ENCODE peak calls at places on chromosomes 6 and 20, in five cellular contexts. U, A, W, P and R are unnamed samples. For H3K9me3, the result is how much of the 10 kb centered on the place peaks cover.

GRCh38 chr6:157090736-157091135 is 232.6 kb downstream of the TMEM242 start:
- DNase-seq in U (no peak), A (no peak), W (no peak), P (no peak), R (no peak)

GRCh38 chr6:133115960-133116359 is 125.2 kb upstream of the EYA4 start:
- DNase-seq in U (no peak), A (no peak), W (no peak), P (no peak), R (no peak)

GRCh38 chr20:12925214-12925755 is 83.5 kb upstream of the SPTLC3 start:
- DNase-seq in U (no peak), A (peak), W (peak), P (no peak), R (no peak)

GRCh38 chr6:2792330-2792729 is 27.1 kb downstream of the WRNIP1 start:
- DNase-seq in U (no peak), A (no peak), W (no peak), P (no peak), R (no peak)

GRCh38 chr6:108169801-108170606 is 4.2 kb downstream of the NR2E1 start:
- DNase-seq in U (no peak), A (no peak), W (no peak), P (no peak), R (no peak)

GRCh38 chr6:85464722-85465150 is 14.9 kb downstream of the NT5E start:
- DNase-seq in U (no peak), A (no peak), W (no peak), P (no peak), R (peak)

GRCh38 chr20:60138263-60139127 is 180.3 kb downstream of the CDH26 start:
- DNase-seq in U (peak), A (peak), W (no peak), P (peak), R (peak)

GRCh38 chr6:31736026-31736767 is at the start of gene CLIC1:
- DNase-seq in U (peak), A (peak), W (peak), P (peak), R (peak)

GRCh38 chr20:32532246-32532645 is 52.9 kb downstream of the NOL4L start:
- DNase-seq in U (no peak), A (no peak), W (no peak), P (peak), R (no peak)

GRCh38 chr6:26129656-26130055 is 42.4 kb downstream of the HFE start:
- DNase-seq in U (no peak), A (no peak), W (no peak), P (no peak), R (no peak)

GRCh38 chr6:2632368-2632767 is 118.4 kb downstream of the MYLK4 start:
- DNase-seq in U (peak), A (no peak), W (no peak), P (no peak), R (peak)

GRCh38 chr6:115932481-115932880 is 128.2 kb downstream of the FRK start:
- DNase-seq in U (no peak), A (no peak), W (no peak), P (no peak), R (no peak)

GRCh38 chr6:159700970-159701369 is 7.9 kb upstream of the SOD2 start:
- DNase-seq in U (no peak), A (no peak), W (no peak), P (no peak), R (no peak)

GRCh38 chr6:64046746-64047208 is 411.2 kb downstream of the PHF3 start:
- DNase-seq in U (no peak), A (no peak), W (no peak), P (no peak), R (no peak)

GRCh38 chr20:56760610-56761009 is 131.5 kb downstream of the TFAP2C start:
- DNase-seq in U (no peak), A (no peak), W (no peak), P (no peak), R (no peak)

GRCh38 chr6:119163006-119163405 is 84.5 kb upstream of the FAM184A start:
- DNase-seq in U (no peak), A (no peak), W (no peak), P (no peak), R (no peak)

GRCh38 chr6:168247456-168248147 is 72.0 kb downstream of the DACT2 start:
- DNase-seq in U (no peak), A (no peak), W (no peak), P (no peak), R (no peak)

GRCh38 chr6:132234356-132234755 is 166.9 kb downstream of the MOXD1 start:
- DNase-seq in U (no peak), A (no peak), W (no peak), P (no peak), R (no peak)

GRCh38 chr6:25447570-25447929 is 168.4 kb downstream of the CARMIL1 start:
- DNase-seq in U (no peak), A (no peak), W (no peak), P (no peak), R (no peak)

GRCh38 chr20:49979030-49979832 is 3.5 kb upstream of the SNAI1 start:
- DNase-seq in U (no peak), A (peak), W (peak), P (peak), R (peak)

GRCh38 chr6:128696651-128697391 is 176.4 kb upstream of the PTPRK start:
- DNase-seq in U (no peak), A (no peak), W (no peak), P (no peak), R (no peak)

GRCh38 chr6:120569689-120570088 is 764.6 kb downstream of the TBC1D32 start:
- DNase-seq in U (no peak), A (no peak), W (no peak), P (no peak), R (no peak)

GRCh38 chr6:72621243-72622093 is at the start of gene KCNQ5:
- DNase-seq in U (no peak), A (no peak), W (peak), P (peak), R (peak)

GRCh38 chr6:90098025-90098474 is 198.6 kb downstream of the BACH2 start:
- DNase-seq in U (peak), A (peak), W (no peak), P (no peak), R (peak)

GRCh38 chr6:55918639-55919038 is 43.2 kb upstream of the BMP5 start:
- DNase-seq in U (no peak), A (no peak), W (no peak), P (no peak), R (no peak)

GRCh38 chr6:28907394-28907793 is 16.4 kb downstream of the TRIM27 start:
- DNase-seq in U (no peak), A (no peak), W (no peak), P (no peak), R (no peak)

GRCh38 chr6:53627391-53628218 is 38.0 kb downstream of the KLHL31 start:
- DNase-seq in U (no peak), A (no peak), W (no peak), P (no peak), R (no peak)

GRCh38 chr6:148064406-148065134 is 278.1 kb upstream of the SASH1 start:
- DNase-seq in U (no peak), A (no peak), W (peak), P (peak), R (no peak)

GRCh38 chr6:165488624-165489295 is 174.3 kb downstream of the PDE10A start:
- DNase-seq in U (no peak), A (no peak), W (no peak), P (peak), R (no peak)

GRCh38 chr6:165910184-165910583 is 247.1 kb upstream of the PDE10A start:
- DNase-seq in U (no peak), A (no peak), W (no peak), P (no peak), R (no peak)

GRCh38 chr20:36732456-36732855 is 13.4 kb downstream of the NDRG3 start:
- DNase-seq in U (no peak), A (no peak), W (peak), P (no peak), R (no peak)

GRCh38 chr6:157186785-157187181 is 136.5 kb downstream of the TMEM242 start:
- DNase-seq in U (no peak), A (no peak), W (no peak), P (no peak), R (no peak)

GRCh38 chr6:20877008-20877937 is 343.0 kb downstream of the CDKAL1 start:
- DNase-seq in U (no peak), A (peak), W (no peak), P (no peak), R (peak)

GRCh38 chr6:110282412-110282811 is 75.7 kb downstream of the METTL24 start:
- DNase-seq in U (no peak), A (no peak), W (no peak), P (no peak), R (no peak)

GRCh38 chr6:18214003-18214402 is 50.3 kb downstream of the DEK start:
- DNase-seq in U (no peak), A (no peak), W (peak), P (no peak), R (no peak)

GRCh38 chr6:2625581-2625980 is 125.1 kb downstream of the MYLK4 start:
- DNase-seq in U (no peak), A (no peak), W (no peak), P (no peak), R (no peak)

GRCh38 chr20:56111951-56112730 is 106.8 kb upstream of the CBLN4 start:
- DNase-seq in U (no peak), A (no peak), W (no peak), P (no peak), R (no peak)

GRCh38 chr6:136889271-136890193 is 32.6 kb upstream of the SLC35D3 start:
- DNase-seq in U (no peak), A (no peak), W (no peak), P (no peak), R (no peak)
- H3K27ac ChIP-seq in U (no peak), A (no peak), W (no peak), P (no peak), R (no peak)

GRCh38 chr6:36202101-36202500 is 5.6 kb downstream of the BRPF3 start:
- DNase-seq in U (no peak), A (no peak), W (no peak), P (no peak), R (no peak)
- H3K9me3 ChIP-seq in U (under half), A (under half), W (under half), P (under half), R (under half)

GRCh38 chr6:23650676-23651075 is 475.3 kb upstream of the NRSN1 start:
- DNase-seq in U (no peak), A (no peak), W (no peak), P (no peak), R (no peak)
- H3K27ac ChIP-seq in U (no peak), A (no peak), W (no peak), P (no peak), R (no peak)

DNA sequence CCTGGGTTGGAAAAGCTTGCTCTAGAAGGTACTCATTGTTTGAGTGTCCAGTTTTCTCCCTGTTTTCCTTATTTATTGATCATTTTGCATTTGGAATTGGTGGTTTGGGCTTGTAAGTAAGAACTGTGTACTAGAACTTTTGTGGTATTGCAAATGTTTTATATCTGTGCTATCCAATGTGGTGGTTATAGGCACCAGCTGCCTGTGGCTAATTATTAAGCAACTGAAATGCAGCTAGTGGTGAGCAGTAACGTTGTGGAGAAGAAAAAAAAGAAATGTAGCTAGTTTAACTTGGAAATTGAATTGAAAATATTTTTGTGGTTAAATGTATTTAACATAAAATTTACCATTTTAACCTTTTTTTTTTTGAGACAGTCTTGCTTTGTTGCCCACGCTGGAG is 50.7 kb upstream of the MAPK13 start:
- DNase-seq in U (no peak), A (no peak), W (no peak), P (no peak), R (no peak)
- H3K9me3 ChIP-seq in U (under half), A (under half), W (under half), P (under half), R (under half)

GRCh38 chr20:38151455-38151854 is 13.6 kb downstream of the TGM2 start:
- DNase-seq in U (no peak), A (no peak), W (no peak), P (no peak), R (no peak)
- H3K27ac ChIP-seq in U (peak), A (no peak), W (no peak), P (peak), R (no peak)

GRCh38 chr6:141955621-141956020 is 177.1 kb upstream of the GJE1 start:
- DNase-seq in U (no peak), A (no peak), W (no peak), P (no peak), R (no peak)

GRCh38 chr6:141957271-141957670 is 175.5 kb upstream of the GJE1 start:
- DNase-seq in U (no peak), A (no peak), W (no peak), P (no peak), R (no peak)

GRCh38 chr6:141956046-141956761 is 176.5 kb upstream of the GJE1 start:
- DNase-seq in U (no peak), A (peak), W (no peak), P (no peak), R (peak)

GRCh38 chr6:141956868-141957267 is 175.9 kb upstream of the GJE1 start:
- DNase-seq in U (no peak), A (no peak), W (no peak), P (no peak), R (no peak)

GRCh38 chr6:141953072-141953471 is 179.7 kb upstream of the GJE1 start:
- DNase-seq in U (no peak), A (no peak), W (no peak), P (no peak), R (no peak)
- H3K9me3 ChIP-seq in U (under half), A (under half), W (under half), P (under half), R (under half)

GRCh38 chr6:170244721-170245201 is 46.1 kb downstream of the DLL1 start:
- DNase-seq in U (no peak), A (no peak), W (no peak), P (peak), R (peak)
- H3K27ac ChIP-seq in U (no peak), A (no peak), W (no peak), P (no peak), R (no peak)

GRCh38 chr20:23096073-23096472 is 9.9 kb upstream of the CD93 start:
- DNase-seq in U (no peak), A (no peak), W (no peak), P (no peak), R (no peak)

GRCh38 chr20:23094213-23094896 is 8.2 kb upstream of the CD93 start:
- DNase-seq in U (no peak), A (no peak), W (no peak), P (no peak), R (no peak)

GRCh38 chr20:23095504-23095903 is 9.4 kb upstream of the CD93 start:
- DNase-seq in U (no peak), A (no peak), W (no peak), P (no peak), R (no peak)

GRCh38 chr20:23093613-23094012 is 7.5 kb upstream of the CD93 start:
- DNase-seq in U (no peak), A (no peak), W (no peak), P (no peak), R (no peak)

DNA sequence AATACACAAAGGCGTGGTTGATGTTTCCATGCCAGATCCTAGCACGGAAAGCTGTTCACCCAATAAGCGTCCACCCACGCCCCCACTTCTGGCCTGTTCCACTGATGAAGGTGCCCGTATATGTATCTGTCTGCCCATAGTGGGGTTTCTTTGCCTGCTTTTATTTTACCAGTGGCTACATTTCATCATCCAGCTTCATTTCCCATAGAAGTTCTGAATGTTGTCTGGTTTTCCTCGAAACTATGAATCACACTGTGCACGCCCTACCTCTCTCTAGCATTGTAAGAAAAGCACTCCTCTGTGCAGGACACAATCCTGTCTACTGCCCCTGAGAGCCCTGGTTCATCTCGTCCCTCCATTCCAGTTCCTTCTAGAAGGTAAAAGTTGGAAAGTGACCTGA is 8.8 kb upstream of the CD93 start:
- DNase-seq in U (no peak), A (no peak), W (no peak), P (no peak), R (no peak)
- H3K9me3 ChIP-seq in U (under half), A (under half), W (under half), P (under half), R (under half)